ENCODE peak calls at places on chromosomes 4 and X, in seven cellular contexts. H is mesendoderm, L is H9, N is H1, W is neuronal stem cell, C is IMR-90, F is mesenchymal stem cell. U is an unnamed sample.

GRCh38 chr4:118823471-118823870 is 12.5 kb downstream of the SEC24D start:
- DNase-seq in H (no peak), F (no peak), N (no peak), L (no peak), W (no peak), C (no peak), U (no peak)

GRCh38 chr4:8096690-8097061 is 61.9 kb downstream of the ABLIM2 start:
- DNase-seq in N (no peak), H (no peak), C (no peak), W (no peak), F (no peak), L (no peak), U (no peak)

GRCh38 chr4:77636902-77637301 is 31.3 kb downstream of the CXCL13 start:
- DNase-seq in L (no peak), W (no peak), N (no peak), F (peak), H (peak), C (peak), U (no peak)

GRCh38 chr4:137070614-137071013 is 461.7 kb downstream of the PCDH18 start:
- DNase-seq in F (no peak), N (no peak), C (no peak), L (peak), W (no peak), H (peak), U (no peak)

GRCh38 chr4:95268819-95269565 is 279.8 kb downstream of the UNC5C start:
- DNase-seq in W (no peak), N (no peak), L (no peak), F (peak), C (peak), H (no peak), U (no peak)

GRCh38 chrX:153469811-153470410 is 465 bp downstream of the HAUS7 start:
- DNase-seq in C (peak), W (no peak), H (peak), L (no peak), N (no peak), F (peak), U (no peak)

GRCh38 chr4:21041708-21042107 is 341.4 kb downstream of the PACRGL start:
- DNase-seq in W (no peak), L (no peak), F (no peak), C (no peak), H (no peak), N (no peak), U (peak)

GRCh38 chr4:129362685-129363274 is 266.8 kb downstream of the C4orf33 start:
- DNase-seq in W (peak), F (peak), C (peak), N (no peak), L (peak), H (peak), U (peak)

GRCh38 chr4:3521621-3522325 is 10.4 kb downstream of the LRPAP1 start:
- DNase-seq in L (no peak), F (no peak), C (no peak), H (no peak), W (no peak), N (no peak), U (no peak)

GRCh38 chrX:18652636-18653035 is 19.3 kb downstream of the RS1 start:
- DNase-seq in N (no peak), C (no peak), W (no peak), H (no peak), L (no peak), F (no peak), U (peak)

GRCh38 chr4:39706334-39706733 is 8.4 kb downstream of the UBE2K start:
- DNase-seq in L (no peak), C (peak), H (peak), N (no peak), F (peak), W (no peak), U (peak)

GRCh38 chr4:65050786-65051185 is 619.5 kb downstream of the EPHA5 start:
- DNase-seq in N (no peak), C (no peak), H (no peak), W (no peak), L (no peak), F (no peak), U (no peak)

GRCh38 chrX:66633541-66633940 is 5.3 kb downstream of the EDA2R start:
- DNase-seq in F (peak), C (peak), W (no peak), N (no peak), H (no peak), L (no peak), U (peak)

GRCh38 chr4:124738994-124739393 is 26.5 kb upstream of the ANKRD50 start:
- DNase-seq in H (peak), C (no peak), N (peak), L (peak), F (no peak), W (peak), U (no peak)

GRCh38 chr4:122783301-122784215 is 43.1 kb upstream of the FGF2 start:
- DNase-seq in W (peak), C (peak), N (peak), H (peak), L (peak), F (peak), U (peak)

GRCh38 chr4:153450545-153450917 is 15.6 kb upstream of the TMEM131L start:
- DNase-seq in F (no peak), W (no peak), N (no peak), L (no peak), H (no peak), C (no peak), U (no peak)

GRCh38 chr4:7831330-7831729 is 108.3 kb downstream of the AFAP1 start:
- DNase-seq in H (no peak), W (no peak), F (peak), L (no peak), N (no peak), C (peak), U (no peak)

GRCh38 chrX:123731987-123732678 is 719 bp downstream of the THOC2 start:
- DNase-seq in F (peak), L (no peak), H (peak), N (no peak), C (peak), W (no peak), U (peak)

GRCh38 chr4:73086095-73086869 is 16.8 kb upstream of the COX18 start:
- DNase-seq in N (no peak), L (no peak), F (peak), C (no peak), W (no peak), H (no peak), U (no peak)

GRCh38 chr4:39606747-39607146 is 31.9 kb downstream of the SMIM14 start:
- DNase-seq in L (no peak), C (no peak), F (no peak), N (no peak), W (no peak), H (no peak), U (no peak)

GRCh38 chr4:25477251-25477650 is 100.2 kb downstream of the ANAPC4 start:
- DNase-seq in W (no peak), N (no peak), F (no peak), C (no peak), H (no peak), L (no peak), U (no peak)

GRCh38 chrX:79477691-79478090 is 110.6 kb upstream of the ITM2A start:
- DNase-seq in H (no peak), L (no peak), F (no peak), C (no peak), N (no peak), W (no peak), U (no peak)

GRCh38 chr4:153900426-153900825 is 111.5 kb upstream of the SFRP2 start:
- DNase-seq in C (no peak), N (no peak), L (no peak), W (no peak), F (no peak), H (no peak), U (no peak)

GRCh38 chrX:9197231-9197630 is 163.3 kb upstream of the FAM9B start:
- DNase-seq in H (no peak), N (no peak), W (no peak), C (peak), F (no peak), L (no peak), U (no peak)

GRCh38 chr4:72564789-72565188 is 4.2 kb downstream of the ADAMTS3 start:
- DNase-seq in W (no peak), H (no peak), L (no peak), C (no peak), N (no peak), F (no peak), U (no peak)

GRCh38 chr4:140870427-140870826 is 114.2 kb upstream of the TBC1D9 start:
- DNase-seq in N (no peak), F (no peak), W (no peak), H (no peak), C (no peak), L (no peak), U (no peak)

GRCh38 chrX:15816886-15817285 is 26.6 kb downstream of the ZRSR2 start:
- DNase-seq in W (no peak), L (peak), N (no peak), F (peak), H (peak), C (no peak), U (no peak)

GRCh38 chr4:139528377-139529005 is 27.5 kb downstream of the SETD7 start:
- DNase-seq in H (no peak), F (peak), C (peak), N (no peak), L (no peak), W (no peak), U (no peak)

GRCh38 chr4:165096776-165097175 is 15.9 kb downstream of the TMEM192 start:
- DNase-seq in L (no peak), H (peak), W (peak), C (peak), F (peak), N (no peak), U (peak)

GRCh38 chrX:96181571-96181970 is 503.1 kb upstream of the DIAPH2 start:
- DNase-seq in L (peak), W (no peak), F (no peak), N (no peak), C (no peak), H (peak), U (no peak)

GRCh38 chr4:58760100-58760499 is 1649.9 kb upstream of the IGFBP7 start:
- DNase-seq in H (no peak), N (no peak), L (no peak), W (no peak), F (no peak), C (no peak), U (no peak)

DNA sequence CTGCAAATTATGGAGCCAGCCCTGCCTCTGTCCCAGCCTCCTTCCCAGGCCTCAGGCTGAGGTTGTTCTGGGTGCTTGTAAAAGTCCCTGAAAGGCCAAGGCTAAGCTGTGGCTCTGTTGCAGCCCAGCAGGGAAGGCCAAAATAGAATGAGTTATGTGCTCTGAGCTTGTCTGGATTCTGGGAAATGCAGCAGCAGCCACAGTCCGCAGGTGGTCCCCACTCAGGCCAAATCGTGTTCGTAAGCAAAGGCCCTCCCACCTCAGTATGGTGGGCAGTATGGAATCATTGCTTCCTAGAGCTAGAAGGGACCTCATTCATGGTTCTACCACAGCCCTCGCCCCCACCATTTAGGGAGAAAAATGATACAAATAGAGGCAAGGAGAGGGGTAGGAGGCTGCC is 4.7 kb upstream of the TCEAL1 start:
- DNase-seq in H (no peak), L (no peak), W (no peak), N (no peak), F (no peak), C (no peak), U (no peak)
- H3K27ac ChIP-seq in H (no peak), L (no peak), W (no peak), N (no peak), F (peak), C (no peak), U (peak)

GRCh38 chr4:19386786-19387185 is 864.9 kb upstream of the SLIT2 start:
- DNase-seq in C (no peak), L (no peak), F (no peak), N (no peak), H (no peak), W (no peak), U (no peak)
- H4K8ac ChIP-seq in C (no peak), L (no peak), F (no peak), N (no peak), H (no peak), W (no peak), U (no peak)

GRCh38 chrX:2898861-2899512 is 30.2 kb downstream of the ARSD start:
- DNase-seq in L (no peak), W (no peak), N (no peak), F (no peak), H (no peak), C (no peak), U (peak)
- H3K27ac ChIP-seq in L (peak), W (no peak), N (no peak), F (no peak), H (peak), C (no peak), U (peak)

DNA sequence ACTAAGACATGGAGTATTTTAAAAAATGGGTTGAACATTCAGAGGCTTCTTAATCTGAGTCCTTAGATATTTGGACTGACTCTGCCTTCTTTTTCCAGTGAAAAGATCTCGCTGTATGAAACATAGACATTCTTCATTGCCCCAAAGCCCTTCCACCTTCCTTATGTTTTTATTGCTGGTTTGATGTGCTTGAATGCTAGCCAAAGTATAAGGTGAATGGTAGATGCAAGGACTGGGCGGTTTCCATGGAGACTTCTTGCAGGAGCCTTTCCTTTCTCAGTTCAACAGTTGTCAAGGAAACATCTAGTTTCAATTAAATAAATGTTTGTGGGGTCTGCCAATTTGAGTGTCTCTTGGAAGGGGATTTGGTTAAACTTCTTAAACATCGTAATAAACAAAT is 46.0 kb downstream of the REPS2 start:
- DNase-seq in H (no peak), C (no peak), L (no peak), F (no peak), N (no peak), W (no peak), U (no peak)
- H4K8ac ChIP-seq in H (no peak), C (no peak), L (no peak), F (no peak), N (no peak), W (no peak), U (no peak)

GRCh38 chrX:2584659-2585470 is 84.1 kb upstream of the DHRSX start:
- DNase-seq in N (no peak), L (no peak), C (no peak), W (no peak), H (no peak), F (no peak), U (no peak)
- H3K27ac ChIP-seq in N (no peak), L (no peak), C (no peak), W (no peak), H (no peak), F (no peak), U (no peak)

U was measured in trophoblast cell.